ENCODE peak calls at places on chromosomes 12 and 14, in eight cellular contexts. One of them, this sample, is unnamed.

GRCh38 chr12:32794281-32794680 is 38.6 kb upstream of the YARS2 start:
- DNase-seq in CD8-positive, alpha-beta T cell: no peak
- DNase-seq in stomach: no peak
- DNase-seq in suprapubic skin: no peak
- DNase-seq in GM12865: no peak
- DNase-seq in AG09319: no peak
- DNase-seq in endothelial cell: no peak
- DNase-seq in brain microvascular endothelial cell: no peak
- DNase-seq in this sample: no peak

GRCh38 chr14:37598085-37598972 is 2.9 kb downstream of the TTC6 start:
- DNase-seq in CD8-positive, alpha-beta T cell: no peak
- DNase-seq in stomach: peak
- DNase-seq in suprapubic skin: peak
- DNase-seq in GM12865: no peak
- DNase-seq in AG09319: no peak
- DNase-seq in endothelial cell: no peak
- DNase-seq in brain microvascular endothelial cell: no peak
- DNase-seq in this sample: no peak

GRCh38 chr14:87067597-87067996 is 925.4 kb downstream of the GALC start:
- DNase-seq in CD8-positive, alpha-beta T cell: no peak
- DNase-seq in stomach: no peak
- DNase-seq in suprapubic skin: no peak
- DNase-seq in GM12865: no peak
- DNase-seq in AG09319: no peak
- DNase-seq in endothelial cell: no peak
- DNase-seq in brain microvascular endothelial cell: no peak
- DNase-seq in this sample: no peak

GRCh38 chr12:56999456-56999855 is 6.9 kb downstream of the ZBTB39 start:
- DNase-seq in CD8-positive, alpha-beta T cell: no peak
- DNase-seq in stomach: no peak
- DNase-seq in suprapubic skin: no peak
- DNase-seq in GM12865: no peak
- DNase-seq in AG09319: no peak
- DNase-seq in endothelial cell: no peak
- DNase-seq in brain microvascular endothelial cell: no peak
- DNase-seq in this sample: no peak

GRCh38 chr12:72323881-72324280 is 51.7 kb downstream of the TRHDE start:
- DNase-seq in CD8-positive, alpha-beta T cell: no peak
- DNase-seq in stomach: no peak
- DNase-seq in suprapubic skin: no peak
- DNase-seq in GM12865: no peak
- DNase-seq in AG09319: peak
- DNase-seq in endothelial cell: no peak
- DNase-seq in brain microvascular endothelial cell: no peak
- DNase-seq in this sample: no peak

GRCh38 chr14:74614508-74615495 is 2.8 kb upstream of the LTBP2 start:
- DNase-seq in CD8-positive, alpha-beta T cell: no peak
- DNase-seq in stomach: no peak
- DNase-seq in suprapubic skin: no peak
- DNase-seq in GM12865: peak
- DNase-seq in AG09319: no peak
- DNase-seq in endothelial cell: no peak
- DNase-seq in brain microvascular endothelial cell: peak
- DNase-seq in this sample: no peak

GRCh38 chr14:99069946-99070345 is 202.1 kb downstream of the BCL11B start:
- DNase-seq in CD8-positive, alpha-beta T cell: no peak
- DNase-seq in stomach: no peak
- DNase-seq in suprapubic skin: peak
- DNase-seq in GM12865: no peak
- DNase-seq in AG09319: no peak
- DNase-seq in endothelial cell: no peak
- DNase-seq in brain microvascular endothelial cell: no peak
- DNase-seq in this sample: no peak

GRCh38 chr12:68844318-68844745 is 36.4 kb downstream of the MDM2 start:
- DNase-seq in CD8-positive, alpha-beta T cell: no peak
- DNase-seq in stomach: no peak
- DNase-seq in suprapubic skin: no peak
- DNase-seq in GM12865: no peak
- DNase-seq in AG09319: no peak
- DNase-seq in endothelial cell: no peak
- DNase-seq in brain microvascular endothelial cell: no peak
- DNase-seq in this sample: no peak

GRCh38 chr12:69189378-69189978 is 49.9 kb upstream of the CPSF6 start:
- DNase-seq in CD8-positive, alpha-beta T cell: no peak
- DNase-seq in stomach: no peak
- DNase-seq in suprapubic skin: no peak
- DNase-seq in GM12865: no peak
- DNase-seq in AG09319: no peak
- DNase-seq in endothelial cell: no peak
- DNase-seq in brain microvascular endothelial cell: no peak
- DNase-seq in this sample: no peak

DNA sequence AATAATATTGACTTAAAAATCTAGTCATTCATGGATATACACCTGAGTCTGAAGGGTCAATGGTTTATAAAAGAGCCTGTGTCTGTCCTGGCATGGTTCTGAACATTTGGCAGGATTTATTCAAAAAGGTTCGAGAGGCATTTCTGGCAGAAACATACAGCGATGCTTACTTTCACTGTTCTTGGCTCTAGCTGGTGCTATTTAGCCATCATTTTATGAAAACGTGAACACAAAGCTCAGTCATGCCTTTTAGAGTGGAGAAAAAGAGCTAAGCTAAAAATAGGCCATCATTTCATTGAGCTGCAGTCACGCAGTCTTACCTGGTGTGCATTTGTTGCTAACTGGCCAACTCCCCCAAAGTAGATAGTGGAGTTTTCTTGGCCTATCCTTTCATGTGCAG is 1209.5 kb downstream of the SLC16A7 start:
- DNase-seq in CD8-positive, alpha-beta T cell: no peak
- DNase-seq in stomach: no peak
- DNase-seq in suprapubic skin: no peak
- DNase-seq in GM12865: no peak
- DNase-seq in AG09319: no peak
- DNase-seq in endothelial cell: no peak
- DNase-seq in brain microvascular endothelial cell: no peak
- DNase-seq in this sample: no peak
- TF ChIP-seq CTCF in CD8-positive, alpha-beta T cell: no peak
- TF ChIP-seq CTCF in stomach: no peak
- TF ChIP-seq CTCF in suprapubic skin: no peak
- TF ChIP-seq CTCF in GM12865: no peak
- TF ChIP-seq CTCF in AG09319: no peak
- TF ChIP-seq CTCF in endothelial cell: no peak
- TF ChIP-seq CTCF in brain microvascular endothelial cell: no peak
- TF ChIP-seq CTCF in this sample: no peak

DNA sequence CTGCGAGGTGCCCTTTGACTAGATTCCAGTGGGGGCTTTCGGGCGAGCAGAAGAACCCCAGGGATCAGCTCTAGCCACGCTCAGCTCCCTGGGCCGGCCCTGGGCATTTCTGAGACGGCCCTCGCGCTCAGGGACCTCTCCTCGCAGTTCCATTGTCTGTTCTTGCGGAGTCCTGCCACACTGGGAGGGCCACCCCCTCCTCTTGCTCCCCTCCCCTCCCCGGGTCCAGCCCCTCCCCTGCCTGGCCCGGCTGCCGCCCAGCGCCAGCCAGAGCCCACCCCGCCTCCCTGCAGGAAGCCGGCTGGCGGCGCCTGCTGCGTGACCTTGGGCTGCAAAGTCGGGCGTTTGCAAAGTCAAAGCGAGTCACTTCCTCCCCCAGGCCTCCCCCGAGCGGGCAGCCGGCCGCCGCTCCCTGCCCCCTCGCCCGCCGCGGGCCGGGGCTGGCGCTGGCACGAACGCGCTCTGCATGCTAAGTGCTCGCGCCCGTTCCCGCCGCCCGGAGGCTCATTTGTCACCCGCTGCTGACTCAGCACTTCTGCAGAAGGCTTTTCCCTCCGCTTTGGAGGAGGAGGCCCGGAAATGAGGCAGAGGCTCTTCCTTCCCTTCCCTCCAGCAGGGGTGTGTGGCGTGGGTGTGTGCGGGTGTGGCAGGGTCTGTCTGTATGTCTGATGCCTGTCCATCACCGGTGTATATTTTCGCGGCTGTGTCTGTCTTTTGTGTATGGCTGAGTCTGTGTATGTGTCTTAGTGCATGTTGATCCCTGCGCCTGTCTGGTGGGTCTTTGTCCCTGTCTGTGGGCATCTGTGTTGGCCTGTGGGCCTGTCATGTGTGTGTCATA is 72.0 kb downstream of the IRF2BPL start:
- DNase-seq in CD8-positive, alpha-beta T cell: peak
- DNase-seq in stomach: peak
- DNase-seq in suprapubic skin: peak
- DNase-seq in GM12865: peak
- DNase-seq in AG09319: peak
- DNase-seq in endothelial cell: peak
- DNase-seq in brain microvascular endothelial cell: peak
- DNase-seq in this sample: peak
- TF ChIP-seq CTCF in CD8-positive, alpha-beta T cell: no peak
- TF ChIP-seq CTCF in stomach: peak
- TF ChIP-seq CTCF in suprapubic skin: no peak
- TF ChIP-seq CTCF in GM12865: no peak
- TF ChIP-seq CTCF in AG09319: no peak
- TF ChIP-seq CTCF in endothelial cell: no peak
- TF ChIP-seq CTCF in brain microvascular endothelial cell: peak
- TF ChIP-seq CTCF in this sample: no peak

DNA sequence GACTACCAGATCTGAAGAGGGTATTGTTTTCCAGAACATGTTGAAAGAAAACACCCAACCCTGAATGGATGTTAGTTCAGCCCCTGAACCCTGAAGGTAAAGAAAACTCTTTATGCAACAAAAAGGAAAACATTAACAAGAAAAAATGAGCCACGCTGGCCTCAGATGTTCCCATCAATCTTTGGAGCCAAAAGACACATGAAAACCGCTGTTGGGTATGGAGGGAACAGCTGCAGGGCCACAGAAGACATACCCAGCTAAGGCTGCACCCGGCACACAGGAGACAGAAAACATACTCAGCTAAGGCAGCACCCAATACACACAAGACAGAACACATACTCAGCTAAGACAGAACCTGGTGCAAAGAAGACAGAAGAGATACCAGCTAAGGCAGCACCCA is 51.3 kb upstream of the GALNT9 start:
- DNase-seq in CD8-positive, alpha-beta T cell: no peak
- DNase-seq in stomach: no peak
- DNase-seq in suprapubic skin: no peak
- DNase-seq in GM12865: no peak
- DNase-seq in AG09319: no peak
- DNase-seq in endothelial cell: no peak
- DNase-seq in brain microvascular endothelial cell: no peak
- DNase-seq in this sample: no peak
- TF ChIP-seq CTCF in CD8-positive, alpha-beta T cell: no peak
- TF ChIP-seq CTCF in stomach: no peak
- TF ChIP-seq CTCF in suprapubic skin: no peak
- TF ChIP-seq CTCF in GM12865: no peak
- TF ChIP-seq CTCF in AG09319: no peak
- TF ChIP-seq CTCF in endothelial cell: no peak
- TF ChIP-seq CTCF in brain microvascular endothelial cell: no peak
- TF ChIP-seq CTCF in this sample: no peak

GRCh38 chr14:104726600-104727451 is 2.8 kb downstream of the ADSS1 start:
- DNase-seq in CD8-positive, alpha-beta T cell: no peak
- DNase-seq in stomach: no peak
- DNase-seq in suprapubic skin: no peak
- DNase-seq in GM12865: no peak
- DNase-seq in AG09319: no peak
- DNase-seq in endothelial cell: peak
- DNase-seq in brain microvascular endothelial cell: no peak
- DNase-seq in this sample: no peak
- TF ChIP-seq CTCF in CD8-positive, alpha-beta T cell: no peak
- TF ChIP-seq CTCF in stomach: no peak
- TF ChIP-seq CTCF in suprapubic skin: no peak
- TF ChIP-seq CTCF in GM12865: no peak
- TF ChIP-seq CTCF in AG09319: no peak
- TF ChIP-seq CTCF in endothelial cell: no peak
- TF ChIP-seq CTCF in brain microvascular endothelial cell: peak
- TF ChIP-seq CTCF in this sample: no peak

GRCh38 chr12:51424094-51424661 is 453 bp upstream of the SLC4A8 start:
- DNase-seq in CD8-positive, alpha-beta T cell: no peak
- DNase-seq in stomach: no peak
- DNase-seq in suprapubic skin: no peak
- DNase-seq in GM12865: no peak
- DNase-seq in AG09319: no peak
- DNase-seq in endothelial cell: no peak
- DNase-seq in brain microvascular endothelial cell: no peak
- DNase-seq in this sample: no peak

GRCh38 chr12:51421266-51421884 is 3.3 kb upstream of the SLC4A8 start:
- DNase-seq in CD8-positive, alpha-beta T cell: no peak
- DNase-seq in stomach: peak
- DNase-seq in suprapubic skin: no peak
- DNase-seq in GM12865: peak
- DNase-seq in AG09319: peak
- DNase-seq in endothelial cell: peak
- DNase-seq in brain microvascular endothelial cell: peak
- DNase-seq in this sample: no peak

GRCh38 chr12:51415931-51416330 is 8.7 kb upstream of the SLC4A8 start:
- DNase-seq in CD8-positive, alpha-beta T cell: no peak
- DNase-seq in stomach: no peak
- DNase-seq in suprapubic skin: no peak
- DNase-seq in GM12865: no peak
- DNase-seq in AG09319: no peak
- DNase-seq in endothelial cell: no peak
- DNase-seq in brain microvascular endothelial cell: no peak
- DNase-seq in this sample: no peak

GRCh38 chr12:51417826-51418225 is 6.8 kb upstream of the SLC4A8 start:
- DNase-seq in CD8-positive, alpha-beta T cell: no peak
- DNase-seq in stomach: no peak
- DNase-seq in suprapubic skin: no peak
- DNase-seq in GM12865: no peak
- DNase-seq in AG09319: no peak
- DNase-seq in endothelial cell: no peak
- DNase-seq in brain microvascular endothelial cell: no peak
- DNase-seq in this sample: no peak

DNA sequence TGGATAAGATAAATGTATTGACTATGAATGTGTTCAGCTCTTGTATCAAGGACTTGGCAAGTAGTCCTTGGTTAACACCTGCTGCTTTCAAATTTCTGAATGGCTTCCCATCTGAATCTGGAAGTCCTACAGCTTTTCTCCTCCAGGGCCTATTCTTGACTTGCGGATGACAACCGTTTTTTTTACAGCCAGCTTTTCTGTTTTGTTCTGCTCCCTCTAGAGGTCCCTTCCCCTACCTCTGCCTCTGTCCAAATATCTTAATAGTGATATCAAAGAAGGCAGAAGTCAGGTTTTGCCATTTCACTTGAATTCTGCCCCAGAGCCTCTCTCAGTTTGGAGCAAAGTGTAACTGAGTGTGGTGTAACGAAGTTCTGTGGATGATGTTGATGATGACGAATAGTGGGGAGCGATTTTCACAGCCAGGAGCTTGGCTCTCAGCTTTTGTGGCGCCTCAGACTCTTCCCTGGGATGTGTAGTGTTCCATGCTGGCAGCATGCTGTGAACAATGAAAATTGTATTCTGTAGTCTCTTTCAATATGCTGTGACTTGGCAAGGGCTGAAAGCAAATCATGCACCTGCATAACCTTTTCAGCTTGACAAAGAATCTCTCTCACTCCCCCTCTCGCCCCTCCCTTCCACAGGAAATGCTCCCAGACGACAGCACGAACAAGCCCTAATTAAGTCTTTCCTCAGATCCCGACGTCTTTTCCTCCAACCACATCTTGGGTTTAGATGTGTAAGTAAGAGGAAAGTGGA is 5.0 kb upstream of the SLC4A8 start:
- DNase-seq in CD8-positive, alpha-beta T cell: no peak
- DNase-seq in stomach: no peak
- DNase-seq in suprapubic skin: no peak
- DNase-seq in GM12865: no peak
- DNase-seq in AG09319: no peak
- DNase-seq in endothelial cell: no peak
- DNase-seq in brain microvascular endothelial cell: no peak
- DNase-seq in this sample: no peak
- TF ChIP-seq CTCF in CD8-positive, alpha-beta T cell: no peak
- TF ChIP-seq CTCF in stomach: no peak
- TF ChIP-seq CTCF in suprapubic skin: no peak
- TF ChIP-seq CTCF in GM12865: no peak
- TF ChIP-seq CTCF in AG09319: no peak
- TF ChIP-seq CTCF in endothelial cell: no peak
- TF ChIP-seq CTCF in brain microvascular endothelial cell: peak
- TF ChIP-seq CTCF in this sample: no peak

This sample was measured in activated B cell treated with CpG ODN at 0.5 μM for 24 hours.